ENCODE peak calls at places on chromosomes 5 and 9, in four cellular contexts. D is GM23338, C is tibial nerve, O is fibroblast of lung. Q is an unnamed sample. For H3K4me1, the result is how much of the 10 kb centered on the place peaks cover.

GRCh38 chr9:74500584-74500924 is 3.4 kb downstream of the RORB start:
- DNase-seq in D (peak), C (no peak), O (no peak), Q (no peak)

GRCh38 chr5:78497573-78498533 is 137.4 kb downstream of the SCAMP1 start:
- DNase-seq in D (no peak), C (no peak), O (no peak), Q (no peak)

GRCh38 chr9:106678273-106678672 is 184.7 kb upstream of the ZNF462 start:
- DNase-seq in D (peak), C (no peak), O (no peak), Q (no peak)

GRCh38 chr5:68482199-68482598 is 266.6 kb downstream of the PIK3R1 start:
- DNase-seq in D (no peak), C (no peak), O (no peak), Q (no peak)

GRCh38 chr5:112210430-112211005 is 208.6 kb downstream of the EPB41L4A start:
- DNase-seq in D (peak), C (peak), O (peak), Q (no peak)

GRCh38 chr9:76868897-76869296 is 37.0 kb downstream of the PRUNE2 start:
- DNase-seq in D (no peak), C (no peak), O (no peak), Q (no peak)

GRCh38 chr5:96133337-96134094 is 171.9 kb upstream of the ELL2 start:
- DNase-seq in D (no peak), C (no peak), O (no peak), Q (no peak)

GRCh38 chr9:126809068-126809467 is 4.2 kb downstream of the ZBTB43 start:
- DNase-seq in D (no peak), C (no peak), O (peak), Q (no peak)

GRCh38 chr5:107337281-107337680 is 333.5 kb downstream of the EFNA5 start:
- DNase-seq in D (no peak), C (no peak), O (no peak), Q (no peak)

GRCh38 chr5:153523831-153524230 is 33.4 kb downstream of the GRIA1 start:
- DNase-seq in D (no peak), C (peak), O (peak), Q (no peak)

GRCh38 chr5:99900302-99900811 is 634.8 kb upstream of the FAM174A start:
- DNase-seq in D (no peak), C (no peak), O (peak), Q (no peak)

GRCh38 chr5:168947212-168947868 is 353.6 kb downstream of the SLIT3 start:
- DNase-seq in D (peak), C (peak), O (peak), Q (no peak)

GRCh38 chr5:143573568-143574170 is 170.2 kb upstream of the NR3C1 start:
- DNase-seq in D (no peak), C (no peak), O (no peak), Q (no peak)

GRCh38 chr5:139058121-139058520 is 140.0 kb downstream of the SIL1 start:
- DNase-seq in D (no peak), C (no peak), O (peak), Q (no peak)

GRCh38 chr9:5278486-5278885 is 26.0 kb downstream of the RLN2 start:
- DNase-seq in D (no peak), C (no peak), O (no peak), Q (no peak)

GRCh38 chr5:40578501-40579451 is 100.9 kb upstream of the PTGER4 start:
- DNase-seq in D (no peak), C (no peak), O (peak), Q (no peak)

GRCh38 chr5:105905392-105905791 is 1765.3 kb downstream of the EFNA5 start:
- DNase-seq in D (no peak), C (no peak), O (peak), Q (no peak)

GRCh38 chr5:169251685-169252084 is 49.3 kb downstream of the SLIT3 start:
- DNase-seq in D (no peak), C (no peak), O (no peak), Q (no peak)

GRCh38 chr5:107576736-107577440 is 93.8 kb downstream of the EFNA5 start:
- DNase-seq in D (no peak), C (no peak), O (no peak), Q (no peak)

GRCh38 chr5:61321650-61322049 is 10.4 kb upstream of the ZSWIM6 start:
- DNase-seq in D (no peak), C (no peak), O (no peak), Q (no peak)

GRCh38 chr5:137214446-137215189 is 284.5 kb downstream of the SPOCK1 start:
- DNase-seq in D (no peak), C (no peak), O (no peak), Q (no peak)
- H3K4me1 ChIP-seq in D (under half), C (under half), O (under half), Q (under half)

GRCh38 chr5:64505769-64506566 is at the start of gene RGS7BP:
- DNase-seq in D (peak), C (no peak), O (peak), Q (no peak)
- TF ChIP-seq CTCF in D (no peak), C (no peak), O (no peak), Q (no peak)

GRCh38 chr5:93607367-93608258 is 24.6 kb downstream of the NR2F1 start:
- DNase-seq in D (peak), C (peak), O (peak), Q (no peak)
- H3K4me3 ChIP-seq in D (peak), C (no peak), O (peak), Q (no peak)

GRCh38 chr5:103385722-103386121 is 127.2 kb downstream of the MACIR start:
- DNase-seq in D (peak), C (no peak), O (no peak), Q (no peak)

GRCh38 chr5:103389846-103390245 is 131.3 kb downstream of the MACIR start:
- DNase-seq in D (peak), C (no peak), O (no peak), Q (no peak)

GRCh38 chr5:103391659-103392058 is 133.1 kb downstream of the MACIR start:
- DNase-seq in D (no peak), C (no peak), O (no peak), Q (no peak)

GRCh38 chr5:103393131-103393754 is 134.7 kb downstream of the MACIR start:
- DNase-seq in D (peak), C (no peak), O (peak), Q (no peak)

DNA sequence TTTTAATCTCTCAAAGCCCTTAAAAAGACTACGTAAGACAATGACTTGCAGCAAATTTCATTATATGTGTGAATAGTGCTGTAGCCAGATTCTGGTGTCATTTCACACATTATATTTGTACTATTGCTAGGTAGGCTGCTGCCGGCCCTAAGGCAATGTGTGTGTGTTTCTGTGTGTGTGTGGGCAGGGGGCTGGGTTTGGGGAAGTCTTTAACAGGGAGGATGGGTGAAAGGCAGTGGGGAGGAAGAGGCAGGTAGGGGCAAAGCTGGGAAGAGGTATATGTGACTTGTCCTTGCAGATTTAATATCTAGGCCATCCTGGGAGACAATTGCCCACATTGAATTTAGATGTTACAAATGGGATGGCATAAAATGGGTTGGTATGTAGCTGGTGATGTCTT is 130.8 kb downstream of the MACIR start:
- DNase-seq in D (no peak), C (no peak), O (no peak), Q (no peak)
- H3K4me1 ChIP-seq in D (under half), C (under half), O (under half), Q (under half)

DNA sequence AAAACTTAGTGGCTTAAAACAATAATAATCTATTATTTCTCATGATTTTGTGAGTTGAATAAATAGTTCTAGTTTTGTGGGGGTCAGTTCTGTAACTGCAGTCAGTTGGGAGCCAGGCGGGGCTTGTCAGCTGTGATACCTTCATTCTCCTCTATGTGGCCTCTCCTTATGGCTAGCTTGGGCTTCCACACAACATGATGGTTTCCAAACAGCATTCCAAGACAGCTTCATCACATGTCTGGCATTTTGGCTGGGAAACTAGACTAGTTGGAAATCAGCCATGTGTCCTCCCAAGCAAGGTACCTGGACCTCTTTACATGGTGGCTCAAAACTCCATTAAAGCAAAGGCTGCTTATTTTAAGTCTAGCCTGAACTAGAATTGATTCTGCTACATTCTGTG is 61.4 kb upstream of the RANBP3L start:
- DNase-seq in D (peak), C (no peak), O (peak), Q (no peak)
- TF ChIP-seq CTCF in D (no peak), C (no peak), O (no peak), Q (no peak)

GRCh38 chr9:124078641-124079040 is 67.1 kb downstream of the LHX2 start:
- DNase-seq in D (no peak), C (no peak), O (peak), Q (no peak)
- H3K4me3 ChIP-seq in D (no peak), C (no peak), O (no peak), Q (no peak)

DNA sequence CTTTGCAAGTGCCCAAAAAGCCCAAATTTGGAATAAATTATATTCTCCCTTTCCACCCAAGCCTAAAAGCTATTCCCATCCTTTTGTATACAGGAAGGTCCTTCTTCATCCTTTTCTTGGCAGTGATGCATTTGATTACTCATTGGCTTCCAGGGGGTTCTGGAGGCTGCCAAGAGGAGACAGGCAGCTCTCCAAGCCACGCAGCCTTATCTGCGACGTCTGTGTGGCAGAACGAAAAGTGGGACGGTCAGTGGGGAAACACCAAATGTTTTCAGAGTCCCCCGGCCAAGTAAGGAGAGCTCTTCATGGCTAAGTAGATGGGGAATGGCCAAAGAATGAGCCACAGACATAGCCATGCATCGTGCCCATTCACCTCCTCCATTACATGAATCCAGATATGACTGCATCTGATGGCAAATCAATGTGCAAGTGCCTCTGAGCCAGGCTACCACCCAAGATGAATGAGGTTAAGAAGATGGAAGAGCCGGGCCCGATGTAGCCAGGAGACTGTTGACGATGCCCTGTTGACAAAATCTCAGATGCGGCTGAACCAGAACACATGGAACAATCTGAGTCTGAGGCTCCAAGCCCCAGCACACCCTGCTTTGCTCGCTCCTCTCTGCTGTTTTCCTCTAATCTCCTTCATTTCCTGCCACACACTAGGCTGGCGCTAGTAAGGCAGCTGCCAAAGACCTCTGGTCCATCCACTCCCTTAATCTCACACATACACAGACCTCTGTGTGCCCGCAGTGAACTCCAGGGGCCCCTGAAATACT is 12.0 kb downstream of the ADAM19 start:
- DNase-seq in D (no peak), C (no peak), O (peak), Q (no peak)
- H3K4me1 ChIP-seq in D (under half), C (under half), O (under half), Q (under half)

GRCh38 chr9:87327567-87328125 is 170.0 kb upstream of the DAPK1 start:
- DNase-seq in D (no peak), C (no peak), O (no peak), Q (no peak)

GRCh38 chr9:87320485-87320884 is 177.2 kb upstream of the DAPK1 start:
- DNase-seq in D (no peak), C (no peak), O (no peak), Q (no peak)

GRCh38 chr9:87322840-87323635 is 174.6 kb upstream of the DAPK1 start:
- DNase-seq in D (no peak), C (no peak), O (peak), Q (no peak)

GRCh38 chr9:87324613-87325194 is 173.0 kb upstream of the DAPK1 start:
- DNase-seq in D (peak), C (peak), O (peak), Q (no peak)

GRCh38 chr9:87323933-87324332 is 173.7 kb upstream of the DAPK1 start:
- DNase-seq in D (no peak), C (no peak), O (no peak), Q (no peak)
- TF ChIP-seq CTCF in D (no peak), C (no peak), O (no peak), Q (no peak)

GRCh38 chr5:179380211-179381035 is 35.2 kb upstream of the ADAMTS2 start:
- DNase-seq in D (no peak), C (no peak), O (no peak), Q (no peak)

GRCh38 chr5:179381691-179382090 is 36.4 kb upstream of the ADAMTS2 start:
- DNase-seq in D (no peak), C (no peak), O (no peak), Q (no peak)

GRCh38 chr5:179379321-179379890 is 34.1 kb upstream of the ADAMTS2 start:
- DNase-seq in D (no peak), C (no peak), O (no peak), Q (no peak)

GRCh38 chr5:179385892-179386291 is 40.6 kb upstream of the ADAMTS2 start:
- DNase-seq in D (no peak), C (no peak), O (no peak), Q (no peak)

GRCh38 chr5:179382486-179382885 is 37.2 kb upstream of the ADAMTS2 start:
- DNase-seq in D (no peak), C (no peak), O (no peak), Q (peak)
- H3K4me3 ChIP-seq in D (no peak), C (no peak), O (no peak), Q (no peak)

GRCh38 chr5:119291056-119291455 is 64.8 kb upstream of the TNFAIP8 start:
- DNase-seq in D (no peak), C (no peak), O (no peak), Q (no peak)
- H3K4me1 ChIP-seq in D (under half), C (under half), O (under half), Q (half or more)